ENCODE peak calls at places on chromosome 12, in eight cellular contexts. T, H, G, X, Y, F, V and S are unnamed samples.

GRCh38 chr12:58537278-58537677 is 383.0 kb downstream of the LRIG3 start:
- DNase-seq in G (no peak), V (no peak), Y (peak; percentile 44), H (no peak), F (peak; percentile 66), T (no peak), X (peak; percentile 69), S (no peak)

GRCh38 chr12:15220961-15221885 is at the start of gene RERG:
- DNase-seq in X (peak; percentile 46), H (peak; percentile 98), Y (peak; percentile 78), G (peak; percentile 54), V (peak; percentile 5), T (no peak), F (peak; percentile 81), S (peak; percentile 78)

GRCh38 chr12:50734409-50735263 is 29.3 kb upstream of the ATF1 start:
- DNase-seq in T (no peak), G (no peak), X (no peak), V (no peak), H (peak; percentile 85), Y (peak; percentile 39), F (peak; percentile 56), S (peak; percentile 33)

GRCh38 chr12:103697912-103698751 is 111.1 kb downstream of the STAB2 start:
- DNase-seq in V (no peak), H (no peak), T (no peak), Y (no peak), G (no peak), F (no peak), X (no peak), S (no peak)

GRCh38 chr12:4151362-4152121 is 122.0 kb upstream of the CCND2 start:
- DNase-seq in F (no peak), Y (no peak), H (peak; percentile 39), V (no peak), X (no peak), T (no peak), G (no peak), S (peak; percentile 53)

GRCh38 chr12:85076688-85077430 is 40.7 kb downstream of the LRRIQ1 start:
- DNase-seq in X (peak; percentile 93), Y (peak; percentile 87), V (no peak), G (peak; percentile 89), H (peak; percentile 45), T (peak; percentile 52), F (peak; percentile 88), S (peak; percentile 70)

GRCh38 chr12:71041481-71041880 is 116.3 kb downstream of the TSPAN8 start:
- DNase-seq in F (no peak), X (no peak), H (no peak), T (no peak), V (no peak), Y (no peak), G (no peak), S (no peak)

GRCh38 chr12:121812320-121812871 is 8.6 kb downstream of the SETD1B start:
- DNase-seq in X (peak; percentile 49), V (no peak), G (peak; percentile 61), H (peak; percentile 97), F (peak; percentile 87), T (no peak), Y (peak; percentile 53), S (no peak)

GRCh38 chr12:67940780-67941243 is 48.4 kb upstream of the IFNG-AS1 start:
- DNase-seq in G (peak; percentile 43), Y (no peak), X (peak; percentile 60), H (peak; percentile 75), T (no peak), F (peak; percentile 77), V (no peak), S (no peak)

GRCh38 chr12:21912318-21912717 is 28.9 kb downstream of the ABCC9 start:
- DNase-seq in V (no peak), G (no peak), T (no peak), H (no peak), Y (no peak), X (peak; percentile 32), F (peak; percentile 88), S (no peak)

GRCh38 chr12:119020377-119021360 is 39.3 kb downstream of the SRRM4 start:
- DNase-seq in H (peak; percentile 98), Y (no peak), X (no peak), F (peak; percentile 2), T (no peak), V (no peak), G (no peak), S (no peak)

GRCh38 chr12:30795410-30795659 is 40.6 kb upstream of the CAPRIN2 start:
- DNase-seq in T (no peak), V (no peak), F (no peak), H (peak; percentile 97), X (no peak), Y (no peak), G (no peak), S (no peak)

GRCh38 chr12:123251403-123252076 is 18.3 kb downstream of the MTRFR start:
- DNase-seq in X (no peak), G (no peak), Y (no peak), V (no peak), F (no peak), H (peak; percentile 52), T (no peak), S (no peak)

GRCh38 chr12:5546616-5547015 is 114.7 kb downstream of the NTF3 start:
- DNase-seq in T (no peak), Y (no peak), X (no peak), G (no peak), H (peak; percentile 26), V (no peak), F (peak; percentile 75), S (no peak)

GRCh38 chr12:110266980-110267620 is 13.9 kb upstream of the ATP2A2 start:
- DNase-seq in H (no peak), T (no peak), G (no peak), F (peak; percentile 88), Y (peak; percentile 75), X (peak; percentile 78), V (no peak), S (no peak)

GRCh38 chr12:109098142-109098652 is 800 bp downstream of the UNG start:
- DNase-seq in T (no peak), F (peak; percentile 84), Y (no peak), V (no peak), H (no peak), X (peak; percentile 50), G (no peak), S (peak; percentile 38)

GRCh38 chr12:988616-989015 is 2.4 kb upstream of the ERC1 start:
- DNase-seq in T (no peak), V (no peak), Y (no peak), X (no peak), G (no peak), H (no peak), F (peak; percentile 18), S (no peak)
- H3K4me3 ChIP-seq in T (no peak overlapping the region), V (no peak overlapping the region), Y (no peak overlapping the region), X (no peak overlapping the region), G (no peak overlapping the region), H (peak overlapping the region; percentile 6), F (peak overlapping the region; percentile 74), S (no peak overlapping the region)

DNA sequence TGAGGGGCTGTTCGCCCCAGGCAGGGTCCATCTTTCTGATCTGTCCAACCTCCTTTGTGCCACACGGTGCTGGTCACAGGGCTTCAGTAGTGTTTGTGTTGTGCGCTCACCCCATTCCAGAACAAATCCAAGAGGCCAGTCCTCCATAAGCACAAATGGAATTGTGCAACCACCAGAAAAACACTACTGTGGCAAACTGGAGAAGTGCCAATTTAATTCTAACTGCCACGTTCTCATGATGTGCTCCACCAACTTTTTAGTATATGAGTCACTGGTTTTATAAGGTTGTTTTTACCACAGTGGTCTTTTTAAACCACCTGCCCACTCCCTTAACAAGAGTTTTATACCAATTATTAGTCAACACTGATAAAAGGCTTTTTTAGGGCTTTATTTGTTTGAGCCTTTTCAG is 380.2 kb downstream of the NAV3 start:
- DNase-seq in H (no peak), V (no peak), F (peak; percentile 66), G (peak; percentile 77), X (peak; percentile 84), Y (peak; percentile 12), T (no peak), S (no peak)
- H3K9ac ChIP-seq in H (no peak overlapping the region), V (no peak overlapping the region), F (no peak overlapping the region), G (no peak overlapping the region), X (no peak overlapping the region), Y (no peak overlapping the region), T (no peak overlapping the region), S (no peak overlapping the region)

GRCh38 chr12:47397664-47398281 is 308.1 kb downstream of the RPAP3 start:
- DNase-seq in T (peak; percentile 73), H (no peak), Y (peak; percentile 55), V (no peak), X (peak; percentile 74), F (peak; percentile 86), G (peak; percentile 74), S (peak; percentile 73)
- H3K4me3 ChIP-seq in T (no peak overlapping the region), H (peak overlapping the region; percentile 72), Y (no peak overlapping the region), V (no peak overlapping the region), X (no peak overlapping the region), F (no peak overlapping the region), G (no peak overlapping the region), S (peak overlapping the region; percentile 15)

GRCh38 chr12:57213068-57213715 is 3.4 kb upstream of the NXPH4 start:
- DNase-seq in Y (peak; percentile 82), H (peak; percentile 98), G (peak; percentile 68), V (peak; percentile 27), T (no peak), X (peak; percentile 46), F (peak; percentile 90), S (peak; percentile 68)
- H3K9ac ChIP-seq in Y (no peak overlapping the region), H (no peak overlapping the region), G (no peak overlapping the region), V (no peak overlapping the region), T (no peak overlapping the region), X (no peak overlapping the region), F (no peak overlapping the region), S (no peak overlapping the region)

DNA sequence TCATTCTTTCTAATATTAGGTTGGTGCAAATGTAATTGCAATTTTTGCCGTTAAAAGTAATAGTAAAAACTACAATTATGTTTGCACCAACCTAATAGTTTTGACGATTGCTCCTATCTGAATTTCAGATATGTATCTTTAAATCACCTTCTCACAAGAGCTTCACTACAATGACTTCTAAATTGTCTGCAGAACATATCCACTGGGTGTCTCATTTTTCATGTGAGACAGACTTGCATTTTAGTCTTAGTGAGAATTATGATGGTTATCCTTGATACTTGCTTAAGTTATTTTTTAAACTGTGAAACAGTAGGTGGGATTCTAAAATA is 84.6 kb downstream of the ITPR2 start:
- DNase-seq in Y (no peak), X (no peak), G (no peak), F (no peak), V (no peak), H (no peak), T (no peak), S (no peak)
- H3K4me3 ChIP-seq in Y (no peak overlapping the region), X (peak overlapping the region; percentile 19), G (peak overlapping the region; percentile 6), F (no peak overlapping the region), V (no peak overlapping the region), H (no peak overlapping the region), T (peak overlapping the region; percentile 61), S (no peak overlapping the region)

DNA sequence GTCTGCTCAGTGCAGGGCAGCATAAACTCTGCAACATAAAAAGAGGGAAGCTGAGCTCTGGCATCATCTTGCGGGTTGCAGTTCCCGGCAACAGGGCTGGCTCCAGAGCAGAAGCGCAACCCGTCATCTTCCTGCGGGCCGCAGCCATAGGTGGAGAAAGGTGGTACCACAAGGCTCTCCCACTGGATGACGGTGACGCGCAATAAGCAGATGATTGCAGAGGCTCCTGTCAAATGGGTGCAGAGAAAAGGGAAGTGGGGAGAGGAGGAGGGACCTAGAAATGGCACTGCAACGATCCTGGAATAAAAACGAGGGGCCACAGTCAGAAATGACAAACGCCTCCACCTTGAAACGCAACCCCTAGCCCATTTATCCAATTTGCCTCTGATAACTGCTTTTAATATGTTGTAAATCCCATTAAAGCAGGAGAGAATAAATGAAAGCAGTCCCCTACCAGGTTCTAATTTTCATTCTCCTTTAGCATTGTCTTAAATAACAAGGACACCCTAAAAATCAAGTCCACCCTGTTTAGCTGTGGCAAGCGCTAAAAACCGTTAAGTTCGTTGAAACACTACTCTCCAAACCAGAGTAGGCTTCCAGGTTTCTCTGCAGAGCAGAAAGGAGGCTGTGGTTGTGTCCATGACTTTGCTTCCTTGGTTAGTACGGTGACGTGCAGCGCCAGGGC is 30.9 kb upstream of the TUBA1C start:
- DNase-seq in X (peak; percentile 92), F (no peak), H (peak; percentile 68), T (no peak), G (no peak), V (peak; percentile 35), Y (no peak), S (no peak)
- H3K9ac ChIP-seq in X (peak overlapping the region; percentile 82), F (peak overlapping the region; percentile 88), H (no peak overlapping the region), T (peak overlapping the region; percentile 80), G (no peak overlapping the region), V (peak overlapping the region; percentile 59), Y (no peak overlapping the region), S (peak overlapping the region; percentile 63)